ENCODE peak calls at places on chromosomes 13 and 19, in four cellular contexts. N is neural progenitor cell, H is GM23338, V is hepatocyte. C is an unnamed sample.

GRCh38 chr13:20099319-20099718 is 61.5 kb downstream of the GJA3 start:
- DNase-seq in N (no peak), H (peak; percentile 86), V (no peak), C (no peak)

GRCh38 chr19:44603201-44603945 is 10.0 kb upstream of the IGSF23 start:
- DNase-seq in N (no peak), H (no peak), V (no peak), C (no peak)

GRCh38 chr13:109345433-109345941 is 440.9 kb downstream of the IRS2 start:
- DNase-seq in N (no peak), H (no peak), V (no peak), C (no peak)

GRCh38 chr13:49060698-49061387 is 85.1 kb downstream of the FNDC3A start:
- DNase-seq in N (no peak), H (no peak), V (no peak), C (no peak)

GRCh38 chr13:102183509-102184182 is 218.2 kb downstream of the FGF14 start:
- DNase-seq in N (no peak), H (no peak), V (no peak), C (no peak)

GRCh38 chr19:9054207-9054606 is 32.7 kb upstream of the OR1M1 start:
- DNase-seq in N (no peak), H (no peak), V (no peak), C (no peak)

GRCh38 chr19:43774103-43774939 is 6.5 kb downstream of the KCNN4 start:
- DNase-seq in N (peak; percentile 85), H (peak; percentile 91), V (peak; percentile 86), C (no peak)

GRCh38 chr19:30545752-30546151 is 173.6 kb downstream of the ZNF536 start:
- DNase-seq in N (no peak), H (no peak), V (no peak), C (no peak)

GRCh38 chr19:3057275-3057714 is 5.0 kb downstream of the TLE5 start:
- DNase-seq in N (no peak), H (no peak), V (peak; percentile 67), C (no peak)

GRCh38 chr19:33052352-33052972 is 12.2 kb downstream of the RHPN2 start:
- DNase-seq in N (no peak), H (no peak), V (peak; percentile 69), C (no peak)

GRCh38 chr19:35824150-35824549 is 11.5 kb upstream of the PRODH2 start:
- DNase-seq in N (no peak), H (no peak), V (no peak), C (no peak)

GRCh38 chr19:12970070-12970820 is 869 bp downstream of the DAND5 start:
- DNase-seq in N (no peak), H (no peak), V (no peak), C (no peak)

GRCh38 chr19:45881909-45882528 is 3.9 kb downstream of the IRF2BP1 start:
- DNase-seq in N (no peak), H (peak; percentile 76), V (peak; percentile 88), C (no peak)

GRCh38 chr13:80924596-80924995 is 583.7 kb upstream of the SPRY2 start:
- DNase-seq in N (no peak), H (no peak), V (no peak), C (no peak)

GRCh38 chr19:57651654-57651996 is 17.1 kb upstream of the ZSCAN4 start:
- DNase-seq in N (peak; percentile 9), H (peak; percentile 62), V (no peak), C (no peak)

GRCh38 chr13:111319521-111319920 is 921 bp upstream of the TEX29 start:
- DNase-seq in N (no peak), H (no peak), V (no peak), C (no peak)

GRCh38 chr13:21476893-21477472 is 17.9 kb upstream of the ZDHHC20 start:
- DNase-seq in N (peak; percentile 92), H (peak; percentile 97), V (peak; percentile 90), C (peak; percentile 65)

GRCh38 chr19:48596679-48597465 is 9.7 kb upstream of the SPACA4 start:
- DNase-seq in N (no peak), H (no peak), V (no peak), C (no peak)

DNA sequence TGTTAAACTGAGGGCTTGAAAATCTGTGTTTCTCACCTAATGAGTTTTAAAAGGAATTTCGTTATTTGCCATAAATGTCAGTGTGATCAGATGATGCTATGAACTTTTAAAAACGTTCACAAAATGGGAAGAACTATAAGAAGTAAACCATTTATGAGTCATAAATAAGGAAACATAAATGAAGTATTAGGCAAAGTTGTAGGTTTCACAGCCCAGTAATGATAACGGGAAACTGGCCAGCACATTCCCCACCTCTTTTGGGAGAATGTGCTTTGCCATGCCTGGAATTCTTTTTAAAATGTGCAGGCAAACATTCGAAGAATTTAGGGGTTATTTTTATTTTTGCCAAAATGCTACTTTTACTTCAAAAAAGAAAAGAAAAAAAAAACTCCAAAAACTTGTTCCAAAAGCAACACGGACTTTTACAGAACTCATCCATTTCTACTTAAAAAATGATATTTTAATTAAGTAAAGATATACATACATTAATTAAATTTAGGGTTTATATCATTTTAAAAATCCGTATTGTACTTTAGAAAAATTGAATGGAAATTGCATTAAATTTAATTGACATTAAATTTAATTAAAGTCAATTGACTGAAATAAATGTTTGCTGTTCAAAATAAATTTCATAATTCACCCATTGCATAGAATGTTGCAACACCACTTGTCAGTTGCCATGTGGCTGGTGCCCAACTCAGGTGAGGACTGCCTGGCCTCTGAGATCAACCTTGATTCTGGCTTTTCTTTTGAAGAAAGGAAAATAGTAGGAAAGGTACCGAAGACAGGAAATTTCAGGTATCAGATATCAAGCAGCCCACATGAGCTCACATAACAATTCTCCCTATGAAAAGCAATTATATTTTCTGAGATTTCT is 1198.5 kb downstream of the EFNB2 start:
- DNase-seq in N (no peak), H (no peak), V (no peak), C (no peak)
- H3K36me3 ChIP-seq in N (no peaks in the 10 kb centered on the region), H (no peaks in the 10 kb centered on the region), V (no peaks in the 10 kb centered on the region), C (no peaks in the 10 kb centered on the region)

DNA sequence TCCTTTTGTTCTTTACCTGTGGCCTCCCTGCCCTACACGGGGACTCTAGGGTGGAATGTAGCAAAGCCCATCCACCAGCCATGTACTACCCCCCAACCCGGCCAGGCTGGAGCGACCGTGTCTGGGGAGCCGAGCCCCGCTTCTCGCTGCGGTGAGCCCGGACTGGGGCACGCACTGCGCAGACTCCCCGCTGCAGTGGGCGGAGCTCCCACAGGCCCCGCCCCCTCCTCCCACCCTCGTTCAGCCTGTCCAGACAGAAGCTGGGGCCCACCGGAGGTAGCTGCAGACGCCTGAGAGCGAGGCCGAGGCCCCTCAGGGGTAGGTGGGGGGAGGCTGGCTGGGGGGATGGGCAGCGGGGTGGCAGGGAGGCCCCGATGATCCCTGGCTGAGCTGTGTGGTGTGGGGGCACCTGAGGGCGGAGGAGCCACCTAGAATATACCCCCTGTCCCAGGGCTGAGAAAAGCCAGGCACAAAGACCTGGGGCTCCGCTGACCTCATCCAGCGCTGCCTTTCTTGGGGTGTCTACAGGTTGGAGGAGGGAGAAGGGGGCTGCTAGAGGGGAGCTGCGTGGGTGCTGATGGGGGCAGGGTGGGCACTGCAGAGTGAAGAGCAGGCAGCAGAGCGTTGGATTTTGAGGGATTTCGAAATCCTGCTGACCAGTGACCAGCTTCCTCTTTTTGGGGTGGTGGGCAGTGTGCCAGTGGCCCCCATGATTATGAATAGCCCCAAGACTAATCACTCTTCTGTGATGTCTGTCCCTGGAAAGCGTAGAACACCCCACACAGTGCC is 17.3 kb downstream of the PLD3 start:
- DNase-seq in N (peak; percentile 91), H (peak; percentile 91), V (peak; percentile 93), C (peak; percentile 66)
- H2AFZ ChIP-seq in N (peak overlapping the region; percentile 85), H (no peak overlapping the region), V (peak overlapping the region; percentile 71), C (peak overlapping the region; percentile 71)

DNA sequence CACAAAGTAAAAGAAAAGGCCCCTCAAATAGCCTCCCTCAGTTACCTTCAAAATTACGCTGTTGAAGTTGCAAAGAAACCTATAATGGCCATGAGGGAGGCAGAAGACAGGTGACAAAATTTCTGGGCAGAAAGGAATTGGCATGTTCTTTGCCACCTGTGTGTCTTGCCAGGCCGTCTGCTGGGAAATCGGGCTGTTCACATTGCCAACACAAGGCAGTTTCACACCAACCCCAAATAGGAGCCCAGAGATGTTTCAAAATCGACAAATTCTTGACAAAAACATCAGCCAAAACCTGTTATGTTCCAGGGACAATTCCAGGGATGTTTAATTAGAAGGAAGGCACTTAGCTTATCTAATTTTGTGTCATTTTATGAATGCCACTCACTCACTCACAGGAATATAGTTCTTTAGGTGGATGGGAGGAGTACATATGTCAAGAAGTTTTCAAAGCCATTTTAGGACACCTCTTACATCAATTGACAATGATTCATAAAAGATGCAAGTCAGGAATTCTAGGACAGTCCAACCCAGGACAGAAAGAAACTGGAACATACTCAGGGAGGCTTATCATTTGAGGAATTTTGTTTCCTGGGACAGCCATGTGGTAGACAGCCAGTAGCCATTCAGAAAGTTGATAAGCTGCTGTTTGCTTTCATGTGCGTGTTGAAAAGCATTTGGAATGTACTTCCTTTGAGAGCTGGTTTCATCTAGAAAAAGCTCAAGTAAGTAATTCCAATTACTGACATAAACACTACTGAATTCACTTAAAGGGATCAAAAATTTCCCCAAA is 164.6 kb downstream of the RGCC start:
- DNase-seq in N (no peak), H (no peak), V (no peak), C (no peak)
- TF ChIP-seq EZH2phosphoT487 in N (no peak), H (no peak), V (no peak), C (no peak)

GRCh38 chr19:16394681-16395375 is 70.2 kb downstream of the KLF2 start:
- DNase-seq in N (no peak), H (no peak), V (no peak), C (no peak)
- H3K36me3 ChIP-seq in N (peaks cover 5% of the 10 kb centered on the region), H (peaks cover 33% of the 10 kb centered on the region), V (no peaks in the 10 kb centered on the region), C (no peaks in the 10 kb centered on the region)

GRCh38 chr13:45953082-45953481 is 99.5 kb downstream of the ZC3H13 start:
- DNase-seq in N (no peak), H (peak; percentile 53), V (no peak), C (no peak)
- H2AFZ ChIP-seq in N (no peak overlapping the region), H (no peak overlapping the region), V (no peak overlapping the region), C (no peak overlapping the region)

GRCh38 chr13:42333613-42334328 is 61.8 kb downstream of the AKAP11 start:
- DNase-seq in N (peak; percentile 62), H (peak; percentile 80), V (peak; percentile 43), C (peak; percentile 54)
- TF ChIP-seq EZH2phosphoT487 in N (no peak), H (no peak), V (no peak), C (no peak)

C was measured in MM.1S.